ENCODE peak calls at places on chromosomes 12 and 14, in seven cellular contexts. L is fibroblast of the aortic adventitia, T is kidney epithelial cell, E is AG04449, N is heart right ventricle, J is ovary, G is IMR-90. M is an unnamed sample.

GRCh38 chr14:74988993-74989392 is 13.7 kb upstream of the EIF2B2 start:
- DNase-seq in L (no peak), T (no peak), E (no peak), N (no peak), J (no peak), G (no peak), M (no peak)

GRCh38 chr12:79420146-79420618 is 270.6 kb downstream of the PAWR start:
- DNase-seq in L (peak; percentile 97), T (peak; percentile 73), E (peak; percentile 93), N (no peak), J (no peak), G (peak; percentile 95), M (peak; percentile 84)

GRCh38 chr14:32038876-32039275 is 38.2 kb upstream of the ARHGAP5 start:
- DNase-seq in L (no peak), T (no peak), E (no peak), N (no peak), J (no peak), G (peak; percentile 1), M (no peak)

GRCh38 chr12:94597268-94597667 is 53.1 kb downstream of the TMCC3 start:
- DNase-seq in L (no peak), T (no peak), E (no peak), N (no peak), J (no peak), G (no peak), M (no peak)

GRCh38 chr12:6167327-6168280 is 32.6 kb upstream of the CD9 start:
- DNase-seq in L (peak; percentile 97), T (peak; percentile 86), E (peak; percentile 71), N (no peak), J (peak; percentile 32), G (peak; percentile 99), M (peak; percentile 83)

GRCh38 chr12:23217158-23217557 is 592.2 kb downstream of the ETNK1 start:
- DNase-seq in L (no peak), T (no peak), E (no peak), N (no peak), J (no peak), G (no peak), M (no peak)

GRCh38 chr12:49502590-49502989 is 36.2 kb upstream of the KCNH3 start:
- DNase-seq in L (peak; percentile 55), T (no peak), E (no peak), N (no peak), J (no peak), G (peak; percentile 25), M (no peak)

GRCh38 chr12:95258146-95258545 is 40.5 kb downstream of the VEZT start:
- DNase-seq in L (no peak), T (no peak), E (no peak), N (no peak), J (no peak), G (peak; percentile 55), M (no peak)

GRCh38 chr12:132966676-132967415 is 10.7 kb upstream of the ZNF605 start:
- DNase-seq in L (no peak), T (no peak), E (no peak), N (no peak), J (no peak), G (no peak), M (no peak)

GRCh38 chr14:95210699-95211098 is 53.4 kb upstream of the DICER1 start:
- DNase-seq in L (no peak), T (no peak), E (no peak), N (no peak), J (no peak), G (no peak), M (no peak)

GRCh38 chr14:61475316-61475715 is 153.9 kb downstream of the PRKCH start:
- DNase-seq in L (peak; percentile 87), T (no peak), E (no peak), N (no peak), J (no peak), G (peak; percentile 84), M (no peak)

GRCh38 chr14:94690896-94691657 is 78.8 kb downstream of the GSC start:
- DNase-seq in L (no peak), T (no peak), E (no peak), N (no peak), J (no peak), G (no peak), M (no peak)

GRCh38 chr12:15527201-15527782 is 205.0 kb downstream of the PTPRO start:
- DNase-seq in L (peak; percentile 22), T (no peak), E (no peak), N (peak; percentile 23), J (no peak), G (peak; percentile 15), M (no peak)

GRCh38 chr12:57896437-57897201 is 44.7 kb upstream of the ATP23 start:
- DNase-seq in L (peak; percentile 84), T (no peak), E (no peak), N (peak; percentile 83), J (peak; percentile 91), G (peak; percentile 64), M (no peak)

GRCh38 chr12:108332791-108333382 is 6.2 kb downstream of the CMKLR1 start:
- DNase-seq in L (no peak), T (no peak), E (no peak), N (no peak), J (no peak), G (no peak), M (no peak)

GRCh38 chr12:95574799-95575452 is 23.6 kb upstream of the USP44 start:
- DNase-seq in L (peak; percentile 61), T (no peak), E (no peak), N (no peak), J (no peak), G (peak; percentile 64), M (no peak)

GRCh38 chr12:112645586-112645985 is 146.0 kb upstream of the RPH3A start:
- DNase-seq in L (no peak), T (no peak), E (no peak), N (no peak), J (no peak), G (no peak), M (no peak)

GRCh38 chr14:68471029-68471963 is 321.6 kb downstream of the ZFP36L1 start:
- DNase-seq in L (no peak), T (no peak), E (no peak), N (no peak), J (no peak), G (no peak), M (no peak)

GRCh38 chr12:132837693-132838463 is 9.2 kb upstream of the GOLGA3 start:
- DNase-seq in L (peak; percentile 30), T (no peak), E (no peak), N (peak; percentile 24), J (peak; percentile 48), G (no peak), M (no peak)

GRCh38 chr12:53474077-53474476 is 22.2 kb downstream of the PCBP2 start:
- DNase-seq in L (no peak), T (no peak), E (no peak), N (no peak), J (no peak), G (no peak), M (no peak)

GRCh38 chr12:32893458-32893857 is 3.1 kb downstream of the PKP2 start:
- DNase-seq in L (peak; percentile 5), T (no peak), E (no peak), N (no peak), J (no peak), G (no peak), M (no peak)

GRCh38 chr12:44875417-44875953 is 630 bp downstream of the NELL2 start:
- DNase-seq in L (no peak), T (no peak), E (no peak), N (no peak), J (no peak), G (no peak), M (no peak)

DNA sequence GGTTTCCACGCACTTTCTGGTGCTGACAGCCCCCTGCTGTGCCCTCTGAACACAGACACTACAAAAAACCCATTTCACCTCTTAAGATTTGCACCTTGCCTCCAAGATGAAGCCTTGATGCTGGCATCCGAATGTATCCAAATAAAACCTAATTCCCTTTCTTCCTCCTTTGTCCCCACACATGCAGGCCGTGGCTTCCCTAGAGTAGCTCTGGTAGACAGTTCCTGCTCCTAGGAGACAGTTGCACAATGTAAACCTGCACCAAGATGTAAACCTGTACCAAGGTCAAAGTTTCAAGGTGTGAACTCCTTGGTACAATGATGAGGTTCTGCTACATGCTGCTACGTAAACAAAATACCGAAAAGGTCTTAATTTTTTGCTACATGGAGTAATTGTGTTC is 630 bp upstream of the ABHD12B start:
- DNase-seq in L (no peak), T (no peak), E (no peak), N (no peak), J (no peak), G (no peak), M (no peak)
- TF ChIP-seq CTCF in L (no peak), T (no peak), E (no peak), N (no peak), J (no peak), G (no peak), M (no peak)

GRCh38 chr12:124053855-124054254 is 80.8 kb downstream of the ZNF664 start:
- DNase-seq in L (peak; percentile 66), T (no peak), E (no peak), N (peak; percentile 34), J (peak; percentile 79), G (peak; percentile 48), M (no peak)
- TF ChIP-seq CTCF in L (peak; percentile 66), T (peak; percentile 50), E (peak; percentile 71), N (peak; percentile 83), J (peak; percentile 39), G (peak; percentile 61), M (peak; percentile 83)

GRCh38 chr12:102848832-102849231 is 68.2 kb downstream of the PAH start:
- DNase-seq in L (no peak), T (no peak), E (no peak), N (no peak), J (no peak), G (no peak), M (no peak)
- TF ChIP-seq CTCF in L (no peak), T (no peak), E (no peak), N (no peak), J (no peak), G (no peak), M (no peak)

GRCh38 chr12:25557830-25558436 is 4.8 kb upstream of the LMNTD1 start:
- DNase-seq in L (peak; percentile 69), T (no peak), E (no peak), N (no peak), J (no peak), G (peak; percentile 43), M (no peak)
- TF ChIP-seq CTCF in L (peak; percentile 48), T (peak; percentile 32), E (no peak), N (peak; percentile 47), J (no peak), G (peak; percentile 55), M (peak; percentile 53)

GRCh38 chr14:93160353-93160801 is 24.3 kb downstream of the MOAP1 start:
- DNase-seq in L (peak; percentile 10), T (no peak), E (no peak), N (no peak), J (no peak), G (no peak), M (no peak)
- TF ChIP-seq CTCF in L (peak; percentile 58), T (peak; percentile 59), E (peak; percentile 37), N (peak; percentile 45), J (no peak), G (peak; percentile 43), M (peak; percentile 56)

GRCh38 chr12:54821676-54822075 is 32.6 kb upstream of the MUCL1 start:
- DNase-seq in L (no peak), T (no peak), E (no peak), N (no peak), J (no peak), G (no peak), M (no peak)

GRCh38 chr12:54830199-54830598 is 24.1 kb upstream of the MUCL1 start:
- DNase-seq in L (no peak), T (no peak), E (no peak), N (no peak), J (no peak), G (no peak), M (no peak)

GRCh38 chr12:54824402-54824801 is 29.9 kb upstream of the MUCL1 start:
- DNase-seq in L (no peak), T (no peak), E (no peak), N (no peak), J (no peak), G (no peak), M (no peak)
- TF ChIP-seq CTCF in L (peak; percentile 43), T (peak; percentile 23), E (no peak), N (no peak), J (no peak), G (no peak), M (no peak)